ENCODE peak calls at places on chromosome 2, in four cellular contexts. N, I, F and K are unnamed samples. For H3K36me3, H3K4me1 and H3K9me3, the result is how much of the 10 kb centered on the place peaks cover.

GRCh38 chr2:12884713-12885282 is 168.1 kb downstream of the TRIB2 start:
- DNase-seq in N (peak), I (peak), F (no peak), K (peak)

GRCh38 chr2:237400199-237400598 is 13.8 kb downstream of the COL6A3 start:
- DNase-seq in N (no peak), I (no peak), F (no peak), K (no peak)

GRCh38 chr2:51103205-51103604 is 71.3 kb upstream of the NRXN1 start:
- DNase-seq in N (peak), I (no peak), F (peak), K (peak)

GRCh38 chr2:69624611-69625010 is 18.9 kb downstream of the AAK1 start:
- DNase-seq in N (no peak), I (no peak), F (no peak), K (no peak)

GRCh38 chr2:174914894-174915760 is 90.1 kb downstream of the CHN1 start:
- DNase-seq in N (peak), I (peak), F (peak), K (no peak)

GRCh38 chr2:140383781-140384180 is 1603.6 kb upstream of the NXPH2 start:
- DNase-seq in N (no peak), I (no peak), F (no peak), K (no peak)

GRCh38 chr2:161239416-161240109 is 68.7 kb upstream of the PSMD14 start:
- DNase-seq in N (no peak), I (no peak), F (no peak), K (no peak)

GRCh38 chr2:86221066-86221684 is 21.9 kb downstream of the MRPL35 start:
- DNase-seq in N (no peak), I (peak), F (peak), K (no peak)

GRCh38 chr2:201116959-201117734 is 1.2 kb downstream of the CFLAR start:
- DNase-seq in N (peak), I (peak), F (peak), K (peak)

GRCh38 chr2:209917154-209917771 is 85.2 kb upstream of the RPE start:
- DNase-seq in N (no peak), I (no peak), F (no peak), K (no peak)

GRCh38 chr2:149169653-149170052 is 131.2 kb downstream of the LYPD6B start:
- DNase-seq in N (no peak), I (peak), F (no peak), K (no peak)

GRCh38 chr2:143357956-143358355 is 228.7 kb downstream of the ARHGAP15 start:
- DNase-seq in N (no peak), I (no peak), F (no peak), K (no peak)

GRCh38 chr2:55371387-55371786 is 48.3 kb downstream of the CCDC88A start:
- DNase-seq in N (no peak), I (no peak), F (no peak), K (no peak)
- H3K36me3 ChIP-seq in N (under half), I (under half), F (under half), K (under half)

DNA sequence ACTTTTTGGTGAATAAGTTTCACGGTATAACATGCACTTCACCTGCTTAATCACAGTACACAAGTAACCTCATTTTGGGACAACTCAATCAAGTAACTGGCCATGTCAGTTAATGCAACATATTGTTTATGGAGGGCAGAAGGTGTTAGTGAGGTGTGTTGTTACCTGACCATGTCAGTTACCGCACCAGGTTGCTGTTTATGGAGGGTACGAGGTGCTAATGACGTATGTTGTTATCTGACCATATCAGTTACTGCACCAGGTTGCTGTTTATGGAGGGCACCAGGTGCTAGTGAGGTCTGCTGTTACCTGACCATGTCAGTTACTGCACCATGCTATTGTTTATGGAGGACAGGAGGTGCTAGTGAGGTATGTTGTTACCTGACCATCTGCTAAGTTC is 135.1 kb upstream of the TPO start:
- DNase-seq in N (no peak), I (no peak), F (no peak), K (no peak)
- H3K4me1 ChIP-seq in N (under half), I (under half), F (under half), K (under half)

GRCh38 chr2:145412155-145412554 is 892.2 kb upstream of the ZEB2 start:
- DNase-seq in N (no peak), I (no peak), F (no peak), K (no peak)
- H3K9me3 ChIP-seq in N (under half), I (under half), F (under half), K (under half)

GRCh38 chr2:1688161-1688560 is 56.2 kb downstream of the PXDN start:
- DNase-seq in N (no peak), I (no peak), F (no peak), K (no peak)

GRCh38 chr2:1687254-1687653 is 57.1 kb downstream of the PXDN start:
- DNase-seq in N (no peak), I (no peak), F (no peak), K (no peak)

GRCh38 chr2:1685957-1686783 is 58.1 kb downstream of the PXDN start:
- DNase-seq in N (no peak), I (no peak), F (no peak), K (no peak)

GRCh38 chr2:1685078-1685956 is 59.0 kb downstream of the PXDN start:
- DNase-seq in N (no peak), I (no peak), F (no peak), K (no peak)

DNA sequence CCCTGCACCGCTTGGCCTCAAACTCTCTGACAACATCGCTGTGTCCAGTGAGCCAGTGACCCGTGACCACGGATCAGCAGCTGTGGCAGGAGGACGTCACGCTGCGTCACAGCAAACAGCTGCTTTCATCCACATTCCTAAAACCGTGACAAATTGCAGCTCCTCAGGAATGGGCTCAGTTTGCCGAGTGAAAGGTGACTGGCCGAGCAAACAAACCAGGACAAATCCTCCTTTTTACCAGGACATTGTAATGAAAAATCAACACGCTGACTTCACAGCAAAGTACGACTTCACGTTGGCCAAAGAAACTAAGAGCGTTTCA is 57.6 kb downstream of the PXDN start:
- DNase-seq in N (no peak), I (no peak), F (no peak), K (no peak)
- H3K36me3 ChIP-seq in N (under half), I (under half), F (under half), K (under half)

GRCh38 chr2:151852260-151853069 is 24.2 kb upstream of the ARL5A start:
- DNase-seq in N (no peak), I (no peak), F (no peak), K (no peak)
- H3K4me1 ChIP-seq in N (under half), I (under half), F (under half), K (under half)

DNA sequence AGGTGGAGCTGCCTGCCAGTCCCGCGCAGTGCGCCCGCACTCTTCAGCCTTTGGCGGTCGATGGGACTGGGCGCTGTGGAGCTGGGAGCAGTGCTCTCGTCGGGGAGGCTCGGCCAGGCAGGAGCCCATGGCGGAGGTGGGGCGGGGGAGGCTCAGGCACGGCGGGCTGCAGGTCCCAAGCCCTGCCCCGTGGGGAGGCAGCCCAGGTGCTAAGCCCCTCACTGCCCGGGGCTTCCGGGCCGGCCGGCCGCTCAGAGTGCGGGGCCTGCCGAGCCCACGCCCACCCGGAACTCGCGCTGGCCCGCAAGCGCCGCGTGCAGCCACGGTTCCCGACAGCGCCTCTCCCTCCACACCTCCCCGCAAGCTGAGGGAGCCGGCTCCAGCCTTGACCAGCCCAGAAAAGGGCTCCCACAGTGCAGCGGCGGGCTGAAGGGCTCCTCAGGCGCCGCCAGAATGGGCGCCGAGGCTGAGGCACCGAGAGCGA is 316.4 kb downstream of the RND3 start:
- DNase-seq in N (no peak), I (no peak), F (no peak), K (no peak)
- H3K9me3 ChIP-seq in N (under half), I (under half), F (under half), K (under half)

GRCh38 chr2:102345329-102345920 is 10.2 kb upstream of the IL18R1 start:
- DNase-seq in N (no peak), I (no peak), F (no peak), K (no peak)
- H3K36me3 ChIP-seq in N (under half), I (under half), F (under half), K (under half)

DNA sequence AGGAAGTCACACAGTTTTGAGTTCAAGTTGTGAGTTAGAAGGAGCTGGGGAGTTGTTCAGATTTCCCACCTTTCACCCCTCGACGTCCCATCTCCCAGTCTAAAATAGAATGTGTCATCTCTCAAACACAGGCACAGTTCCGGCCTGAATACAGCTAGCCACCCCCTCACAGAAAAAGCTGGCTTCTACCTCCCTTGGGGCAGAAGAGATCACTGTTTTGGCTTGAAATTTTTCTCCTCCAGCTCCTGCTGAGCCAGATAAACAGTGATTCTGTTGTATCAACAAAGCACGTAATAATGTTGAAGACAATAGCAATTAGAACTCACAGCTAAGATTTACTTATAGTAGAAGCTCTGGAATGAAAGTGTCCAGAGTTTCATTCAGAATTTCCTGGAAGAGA is 74.7 kb downstream of the KIAA2012 start:
- DNase-seq in N (no peak), I (no peak), F (no peak), K (no peak)
- H3K4me1 ChIP-seq in N (under half), I (under half), F (under half), K (under half)